ENCODE peak calls at places on chromosomes 1 and 21, in seven cellular contexts. S is IMR-90, I is suprapubic skin, T is A549, R is body of pancreas, O is heart left ventricle, U is tibial nerve. M is an unnamed sample.

GRCh38 chr1:230681599-230681998 is 32.3 kb downstream of the AGT start:
- DNase-seq in S (peak), T (peak), I (no peak), R (peak), U (no peak), O (no peak), M (no peak)

GRCh38 chr1:170296642-170297041 is 150.9 kb downstream of the NTMT2 start:
- DNase-seq in T (no peak), R (no peak), U (no peak), S (peak), O (no peak), I (no peak), M (no peak)

GRCh38 chr1:19157653-19158052 is 52.4 kb downstream of the UBR4 start:
- DNase-seq in I (no peak), T (no peak), U (no peak), R (no peak), S (no peak), O (no peak), M (no peak)

GRCh38 chr21:42057861-42058437 is 13.2 kb upstream of the UMODL1 start:
- DNase-seq in I (no peak), S (no peak), U (no peak), O (no peak), T (no peak), R (no peak), M (no peak)

GRCh38 chr1:167833904-167834303 is 80.0 kb downstream of the ADCY10 start:
- DNase-seq in S (no peak), U (no peak), T (no peak), O (no peak), I (no peak), R (no peak), M (no peak)

GRCh38 chr1:78619446-78619802 is 824 bp upstream of the IFI44L start:
- DNase-seq in S (no peak), U (peak), R (no peak), I (no peak), O (no peak), T (no peak), M (no peak)

GRCh38 chr1:184945678-184946412 is 28.5 kb downstream of the NIBAN1 start:
- DNase-seq in R (no peak), U (peak), S (peak), T (no peak), O (no peak), I (no peak), M (no peak)

GRCh38 chr1:99647460-99647859 is 1.5 kb downstream of the PALMD start:
- DNase-seq in R (no peak), T (no peak), O (peak), S (no peak), U (no peak), I (no peak), M (no peak)

GRCh38 chr1:40861227-40862003 is 748 bp downstream of the CITED4 start:
- DNase-seq in I (no peak), O (peak), R (peak), S (peak), T (no peak), U (no peak), M (no peak)

GRCh38 chr1:204382714-204383083 is 23.0 kb upstream of the PLEKHA6 start:
- DNase-seq in S (no peak), T (no peak), O (no peak), I (no peak), R (no peak), U (no peak), M (no peak)

GRCh38 chr1:204384636-204385354 is 25.1 kb upstream of the PLEKHA6 start:
- DNase-seq in I (no peak), S (peak), O (peak), T (no peak), R (peak), U (no peak), M (no peak)

GRCh38 chr1:204377800-204378608 is 18.3 kb upstream of the PLEKHA6 start:
- DNase-seq in O (no peak), R (peak), S (no peak), U (no peak), T (peak), I (no peak), M (no peak)

GRCh38 chr1:204380293-204380831 is 20.6 kb upstream of the PLEKHA6 start:
- DNase-seq in R (peak), O (no peak), T (no peak), S (no peak), I (no peak), U (no peak), M (no peak)

GRCh38 chr1:204383163-204383904 is 23.6 kb upstream of the PLEKHA6 start:
- DNase-seq in T (no peak), S (no peak), O (no peak), R (peak), I (no peak), U (no peak), M (no peak)
- TF ChIP-seq POLR2A in T (no peak), S (no peak), O (no peak), R (no peak), I (no peak), U (no peak), M (no peak)

GRCh38 chr1:32755810-32756159 is 53.2 kb upstream of the SYNC start:
- DNase-seq in O (no peak), T (no peak), S (no peak), U (no peak), R (no peak), I (no peak), M (no peak)

GRCh38 chr1:32755098-32755809 is 52.7 kb upstream of the SYNC start:
- DNase-seq in O (no peak), U (no peak), I (no peak), R (peak), T (no peak), S (no peak), M (no peak)

GRCh38 chr1:32758177-32758794 is 55.7 kb upstream of the SYNC start:
- DNase-seq in I (no peak), S (no peak), U (no peak), T (no peak), R (no peak), O (no peak), M (no peak)

GRCh38 chr1:32758795-32759430 is 56.3 kb upstream of the SYNC start:
- DNase-seq in U (no peak), T (no peak), R (no peak), I (no peak), O (no peak), S (no peak), M (no peak)

GRCh38 chr1:32757213-32757895 is 54.8 kb upstream of the SYNC start:
- DNase-seq in T (no peak), O (no peak), U (no peak), S (no peak), I (no peak), R (no peak), M (no peak)
- TF ChIP-seq POLR2A in T (no peak), O (no peak), U (no peak), S (no peak), I (no peak), R (no peak), M (no peak)

DNA sequence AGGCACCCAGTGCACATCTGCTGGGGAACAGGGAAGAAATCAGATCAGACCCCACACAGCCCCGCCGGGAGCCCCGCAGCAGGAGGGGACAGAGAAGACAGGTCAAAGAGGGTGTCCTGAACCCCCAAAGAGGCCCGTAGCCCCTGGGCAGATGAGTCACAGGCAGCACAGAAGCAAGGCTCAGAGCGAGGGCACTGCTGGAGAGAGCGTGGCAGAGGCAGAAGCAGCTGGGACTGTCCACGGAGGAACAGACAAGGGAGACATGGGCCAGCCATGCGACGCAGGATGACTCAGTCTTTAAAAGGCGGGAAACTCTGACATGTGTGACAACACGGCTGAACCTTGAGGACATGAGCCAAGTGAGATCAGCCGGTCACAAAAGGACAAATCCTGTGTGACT is 14.5 kb upstream of the PRDM16 start:
- DNase-seq in I (peak), R (no peak), O (no peak), U (no peak), S (no peak), T (no peak), M (no peak)
- TF ChIP-seq POLR2A in I (no peak), R (no peak), O (no peak), U (no peak), S (no peak), T (no peak), M (no peak)

GRCh38 chr1:111739222-111739983 is at the start of gene INKA2:
- DNase-seq in U (peak), R (peak), T (peak), I (peak), S (peak), O (peak), M (peak)
- TF ChIP-seq POLR2A in U (peak), R (peak), T (peak), I (peak), S (peak), O (peak), M (peak)

DNA sequence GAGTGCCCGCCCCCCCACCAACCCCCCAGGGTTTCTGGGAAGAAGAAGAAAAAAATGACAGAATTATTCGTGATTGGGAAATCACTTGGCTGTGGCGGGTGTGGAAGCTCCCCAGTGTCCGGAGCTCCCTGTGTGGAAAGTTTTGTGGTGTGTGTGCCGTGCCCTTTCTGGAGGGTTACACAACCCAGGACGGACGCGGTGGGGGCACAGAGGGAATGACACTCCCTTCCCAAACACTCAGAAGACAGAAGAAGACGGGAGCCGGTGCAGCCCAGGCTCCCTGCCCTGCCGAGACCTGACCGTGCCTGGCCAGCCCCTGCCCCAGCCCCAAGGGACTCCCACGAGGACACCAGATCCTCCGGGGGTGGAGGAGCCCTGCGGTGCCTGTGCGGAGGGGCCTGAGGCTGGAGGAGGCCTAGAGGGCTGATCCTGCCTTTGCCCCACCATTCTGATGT is 33.0 kb upstream of the ADARB1 start:
- DNase-seq in S (peak), U (peak), I (peak), R (peak), O (peak), T (no peak), M (no peak)
- TF ChIP-seq POLR2A in S (no peak), U (no peak), I (peak), R (no peak), O (no peak), T (no peak), M (no peak)